ENCODE peak calls at places on chromosomes 1 and 21, in seven cellular contexts. One of them, this sample, is unnamed.

GRCh38 chr1:228062085-228062791 is 20.3 kb upstream of the ARF1 start:
- DNase-seq in GM04504: no peak
- DNase-seq in upper lobe of right lung: peak; percentile 61
- DNase-seq in cardiac muscle cell: no peak
- DNase-seq in AG08396: no peak
- DNase-seq in HTR-8/SVneo: no peak
- DNase-seq in activated T-cell treated with anti-CD3 and anti-CD28 coated beads for 1 hour: no peak
- DNase-seq in this sample: no peak

GRCh38 chr1:53071167-53071865 is 9.3 kb downstream of the PODN start:
- DNase-seq in GM04504: no peak
- DNase-seq in upper lobe of right lung: no peak
- DNase-seq in cardiac muscle cell: no peak
- DNase-seq in AG08396: no peak
- DNase-seq in HTR-8/SVneo: no peak
- DNase-seq in activated T-cell treated with anti-CD3 and anti-CD28 coated beads for 1 hour: no peak
- DNase-seq in this sample: no peak

GRCh38 chr1:211145944-211146343 is 12.0 kb upstream of the KCNH1 start:
- DNase-seq in GM04504: no peak
- DNase-seq in upper lobe of right lung: no peak
- DNase-seq in cardiac muscle cell: no peak
- DNase-seq in AG08396: no peak
- DNase-seq in HTR-8/SVneo: no peak
- DNase-seq in activated T-cell treated with anti-CD3 and anti-CD28 coated beads for 1 hour: no peak
- DNase-seq in this sample: no peak

GRCh38 chr1:33617451-33617850 is 145.0 kb downstream of the ZSCAN20 start:
- DNase-seq in GM04504: no peak
- DNase-seq in upper lobe of right lung: no peak
- DNase-seq in cardiac muscle cell: no peak
- DNase-seq in AG08396: no peak
- DNase-seq in HTR-8/SVneo: no peak
- DNase-seq in activated T-cell treated with anti-CD3 and anti-CD28 coated beads for 1 hour: no peak
- DNase-seq in this sample: no peak

GRCh38 chr1:58076258-58076657 is 470.3 kb downstream of the OMA1 start:
- DNase-seq in GM04504: no peak
- DNase-seq in upper lobe of right lung: no peak
- DNase-seq in cardiac muscle cell: no peak
- DNase-seq in AG08396: no peak
- DNase-seq in HTR-8/SVneo: no peak
- DNase-seq in activated T-cell treated with anti-CD3 and anti-CD28 coated beads for 1 hour: no peak
- DNase-seq in this sample: no peak

GRCh38 chr1:201215531-201216357 is 25.1 kb downstream of the IGFN1 start:
- DNase-seq in GM04504: no peak
- DNase-seq in upper lobe of right lung: peak; percentile 46
- DNase-seq in cardiac muscle cell: no peak
- DNase-seq in AG08396: no peak
- DNase-seq in HTR-8/SVneo: no peak
- DNase-seq in activated T-cell treated with anti-CD3 and anti-CD28 coated beads for 1 hour: no peak
- DNase-seq in this sample: no peak

GRCh38 chr21:40548134-40548533 is 298.8 kb downstream of the DSCAM start:
- DNase-seq in GM04504: no peak
- DNase-seq in upper lobe of right lung: no peak
- DNase-seq in cardiac muscle cell: no peak
- DNase-seq in AG08396: no peak
- DNase-seq in HTR-8/SVneo: no peak
- DNase-seq in activated T-cell treated with anti-CD3 and anti-CD28 coated beads for 1 hour: no peak
- DNase-seq in this sample: no peak

GRCh38 chr1:82625562-82625961 is 824.8 kb downstream of the ADGRL2 start:
- DNase-seq in GM04504: no peak
- DNase-seq in upper lobe of right lung: no peak
- DNase-seq in cardiac muscle cell: no peak
- DNase-seq in AG08396: no peak
- DNase-seq in HTR-8/SVneo: no peak
- DNase-seq in activated T-cell treated with anti-CD3 and anti-CD28 coated beads for 1 hour: no peak
- DNase-seq in this sample: no peak

GRCh38 chr1:207869859-207870258 is 41.1 kb downstream of the CD34 start:
- DNase-seq in GM04504: no peak
- DNase-seq in upper lobe of right lung: no peak
- DNase-seq in cardiac muscle cell: no peak
- DNase-seq in AG08396: no peak
- DNase-seq in HTR-8/SVneo: no peak
- DNase-seq in activated T-cell treated with anti-CD3 and anti-CD28 coated beads for 1 hour: no peak
- DNase-seq in this sample: no peak

GRCh38 chr21:25966308-25966707 is 204.3 kb downstream of the APP start:
- DNase-seq in GM04504: no peak
- DNase-seq in upper lobe of right lung: no peak
- DNase-seq in cardiac muscle cell: no peak
- DNase-seq in AG08396: no peak
- DNase-seq in HTR-8/SVneo: no peak
- DNase-seq in activated T-cell treated with anti-CD3 and anti-CD28 coated beads for 1 hour: no peak
- DNase-seq in this sample: no peak

GRCh38 chr1:185474440-185475149 is 157.6 kb upstream of the IVNS1ABP start:
- DNase-seq in GM04504: no peak
- DNase-seq in upper lobe of right lung: no peak
- DNase-seq in cardiac muscle cell: no peak
- DNase-seq in AG08396: no peak
- DNase-seq in HTR-8/SVneo: no peak
- DNase-seq in activated T-cell treated with anti-CD3 and anti-CD28 coated beads for 1 hour: no peak
- DNase-seq in this sample: no peak

GRCh38 chr1:153711006-153711405 is 16.8 kb upstream of the INTS3 start:
- DNase-seq in GM04504: no peak
- DNase-seq in upper lobe of right lung: no peak
- DNase-seq in cardiac muscle cell: no peak
- DNase-seq in AG08396: no peak
- DNase-seq in HTR-8/SVneo: no peak
- DNase-seq in activated T-cell treated with anti-CD3 and anti-CD28 coated beads for 1 hour: no peak
- DNase-seq in this sample: no peak

GRCh38 chr1:36863061-36863460 is 171.3 kb downstream of the GRIK3 start:
- DNase-seq in GM04504: no peak
- DNase-seq in upper lobe of right lung: no peak
- DNase-seq in cardiac muscle cell: no peak
- DNase-seq in AG08396: no peak
- DNase-seq in HTR-8/SVneo: no peak
- DNase-seq in activated T-cell treated with anti-CD3 and anti-CD28 coated beads for 1 hour: no peak
- DNase-seq in this sample: no peak

GRCh38 chr1:71521655-71522264 is 440.9 kb upstream of the ZRANB2 start:
- DNase-seq in GM04504: peak; percentile 25
- DNase-seq in upper lobe of right lung: peak; percentile 30
- DNase-seq in cardiac muscle cell: peak; percentile 59
- DNase-seq in AG08396: peak; percentile 18
- DNase-seq in HTR-8/SVneo: no peak
- DNase-seq in activated T-cell treated with anti-CD3 and anti-CD28 coated beads for 1 hour: no peak
- DNase-seq in this sample: no peak

GRCh38 chr1:164601399-164602141 is 42.6 kb downstream of the PBX1 start:
- DNase-seq in GM04504: no peak
- DNase-seq in upper lobe of right lung: no peak
- DNase-seq in cardiac muscle cell: no peak
- DNase-seq in AG08396: no peak
- DNase-seq in HTR-8/SVneo: no peak
- DNase-seq in activated T-cell treated with anti-CD3 and anti-CD28 coated beads for 1 hour: no peak
- DNase-seq in this sample: no peak

GRCh38 chr1:183237046-183237445 is 51.0 kb downstream of the LAMC2 start:
- DNase-seq in GM04504: no peak
- DNase-seq in upper lobe of right lung: no peak
- DNase-seq in cardiac muscle cell: no peak
- DNase-seq in AG08396: no peak
- DNase-seq in HTR-8/SVneo: no peak
- DNase-seq in activated T-cell treated with anti-CD3 and anti-CD28 coated beads for 1 hour: no peak
- DNase-seq in this sample: no peak

GRCh38 chr1:171298696-171299095 is 15.3 kb upstream of the FMO4 start:
- DNase-seq in GM04504: no peak
- DNase-seq in upper lobe of right lung: no peak
- DNase-seq in cardiac muscle cell: no peak
- DNase-seq in AG08396: no peak
- DNase-seq in HTR-8/SVneo: no peak
- DNase-seq in activated T-cell treated with anti-CD3 and anti-CD28 coated beads for 1 hour: no peak
- DNase-seq in this sample: no peak

GRCh38 chr1:31445951-31446350 is 32.9 kb downstream of the SERINC2 start:
- DNase-seq in GM04504: no peak
- DNase-seq in upper lobe of right lung: no peak
- DNase-seq in cardiac muscle cell: no peak
- DNase-seq in AG08396: no peak
- DNase-seq in HTR-8/SVneo: no peak
- DNase-seq in activated T-cell treated with anti-CD3 and anti-CD28 coated beads for 1 hour: no peak
- DNase-seq in this sample: no peak

GRCh38 chr1:93021539-93022134 is 57.4 kb upstream of the MTF2 start:
- DNase-seq in GM04504: no peak
- DNase-seq in upper lobe of right lung: no peak
- DNase-seq in cardiac muscle cell: peak; percentile 32
- DNase-seq in AG08396: peak; percentile 40
- DNase-seq in HTR-8/SVneo: peak; percentile 52
- DNase-seq in activated T-cell treated with anti-CD3 and anti-CD28 coated beads for 1 hour: no peak
- DNase-seq in this sample: no peak

GRCh38 chr1:240492832-240493440 is 119.0 kb downstream of the GREM2 start:
- DNase-seq in GM04504: no peak
- DNase-seq in upper lobe of right lung: no peak
- DNase-seq in cardiac muscle cell: peak; percentile 57
- DNase-seq in AG08396: no peak
- DNase-seq in HTR-8/SVneo: no peak
- DNase-seq in activated T-cell treated with anti-CD3 and anti-CD28 coated beads for 1 hour: no peak
- DNase-seq in this sample: no peak

GRCh38 chr1:220221670-220222069 is 50.6 kb downstream of the RAB3GAP2 start:
- DNase-seq in GM04504: no peak
- DNase-seq in upper lobe of right lung: no peak
- DNase-seq in cardiac muscle cell: no peak
- DNase-seq in AG08396: no peak
- DNase-seq in HTR-8/SVneo: no peak
- DNase-seq in activated T-cell treated with anti-CD3 and anti-CD28 coated beads for 1 hour: no peak
- DNase-seq in this sample: no peak

GRCh38 chr1:245383396-245384330 is 228.9 kb downstream of the KIF26B start:
- DNase-seq in GM04504: no peak
- DNase-seq in upper lobe of right lung: no peak
- DNase-seq in cardiac muscle cell: no peak
- DNase-seq in AG08396: no peak
- DNase-seq in HTR-8/SVneo: no peak
- DNase-seq in activated T-cell treated with anti-CD3 and anti-CD28 coated beads for 1 hour: no peak
- DNase-seq in this sample: no peak

GRCh38 chr1:247338723-247339270 is 7.1 kb upstream of the ZNF496 start:
- DNase-seq in GM04504: no peak
- DNase-seq in upper lobe of right lung: no peak
- DNase-seq in cardiac muscle cell: no peak
- DNase-seq in AG08396: peak; percentile 58
- DNase-seq in HTR-8/SVneo: no peak
- DNase-seq in activated T-cell treated with anti-CD3 and anti-CD28 coated beads for 1 hour: no peak
- DNase-seq in this sample: no peak

GRCh38 chr1:236315092-236315491 is 33.3 kb upstream of the ERO1B start:
- DNase-seq in GM04504: no peak
- DNase-seq in upper lobe of right lung: no peak
- DNase-seq in cardiac muscle cell: no peak
- DNase-seq in AG08396: no peak
- DNase-seq in HTR-8/SVneo: no peak
- DNase-seq in activated T-cell treated with anti-CD3 and anti-CD28 coated beads for 1 hour: no peak
- DNase-seq in this sample: no peak

GRCh38 chr1:216917039-216917438 is 193.8 kb upstream of the ESRRG start:
- DNase-seq in GM04504: no peak
- DNase-seq in upper lobe of right lung: no peak
- DNase-seq in cardiac muscle cell: peak; percentile 52
- DNase-seq in AG08396: no peak
- DNase-seq in HTR-8/SVneo: no peak
- DNase-seq in activated T-cell treated with anti-CD3 and anti-CD28 coated beads for 1 hour: no peak
- DNase-seq in this sample: no peak

GRCh38 chr21:33951276-33952178 is 35.9 kb upstream of the ATP5PO start:
- DNase-seq in GM04504: no peak
- DNase-seq in upper lobe of right lung: no peak
- DNase-seq in cardiac muscle cell: no peak
- DNase-seq in AG08396: no peak
- DNase-seq in HTR-8/SVneo: no peak
- DNase-seq in activated T-cell treated with anti-CD3 and anti-CD28 coated beads for 1 hour: no peak
- DNase-seq in this sample: no peak

GRCh38 chr1:235063068-235063765 is 65.4 kb downstream of the TOMM20 start:
- DNase-seq in GM04504: no peak
- DNase-seq in upper lobe of right lung: peak; percentile 40
- DNase-seq in cardiac muscle cell: no peak
- DNase-seq in AG08396: no peak
- DNase-seq in HTR-8/SVneo: no peak
- DNase-seq in activated T-cell treated with anti-CD3 and anti-CD28 coated beads for 1 hour: no peak
- DNase-seq in this sample: no peak

GRCh38 chr1:243313635-243314536 is 58.0 kb downstream of the SDCCAG8 start:
- DNase-seq in GM04504: no peak
- DNase-seq in upper lobe of right lung: no peak
- DNase-seq in cardiac muscle cell: no peak
- DNase-seq in AG08396: no peak
- DNase-seq in HTR-8/SVneo: no peak
- DNase-seq in activated T-cell treated with anti-CD3 and anti-CD28 coated beads for 1 hour: no peak
- DNase-seq in this sample: no peak

GRCh38 chr1:181192277-181192676 is 103.8 kb downstream of the IER5 start:
- DNase-seq in GM04504: no peak
- DNase-seq in upper lobe of right lung: no peak
- DNase-seq in cardiac muscle cell: no peak
- DNase-seq in AG08396: no peak
- DNase-seq in HTR-8/SVneo: no peak
- DNase-seq in activated T-cell treated with anti-CD3 and anti-CD28 coated beads for 1 hour: no peak
- DNase-seq in this sample: no peak

GRCh38 chr21:41316641-41317392 is at the start of gene FAM3B:
- DNase-seq in GM04504: no peak
- DNase-seq in upper lobe of right lung: peak; percentile 78
- DNase-seq in cardiac muscle cell: peak; percentile 46
- DNase-seq in AG08396: no peak
- DNase-seq in HTR-8/SVneo: no peak
- DNase-seq in activated T-cell treated with anti-CD3 and anti-CD28 coated beads for 1 hour: no peak
- DNase-seq in this sample: no peak

GRCh38 chr1:8970870-8971337 is 25.2 kb downstream of the CA6 start:
- DNase-seq in GM04504: no peak
- DNase-seq in upper lobe of right lung: no peak
- DNase-seq in cardiac muscle cell: no peak
- DNase-seq in AG08396: no peak
- DNase-seq in HTR-8/SVneo: no peak
- DNase-seq in activated T-cell treated with anti-CD3 and anti-CD28 coated beads for 1 hour: no peak
- DNase-seq in this sample: no peak

GRCh38 chr1:115712911-115713609 is 55.5 kb downstream of the CASQ2 start:
- DNase-seq in GM04504: no peak
- DNase-seq in upper lobe of right lung: no peak
- DNase-seq in cardiac muscle cell: no peak
- DNase-seq in AG08396: no peak
- DNase-seq in HTR-8/SVneo: no peak
- DNase-seq in activated T-cell treated with anti-CD3 and anti-CD28 coated beads for 1 hour: no peak
- DNase-seq in this sample: no peak

GRCh38 chr21:41678944-41679343 is 87.9 kb downstream of the RIPK4 start:
- DNase-seq in GM04504: peak; percentile 96
- DNase-seq in upper lobe of right lung: peak; percentile 95
- DNase-seq in cardiac muscle cell: peak; percentile 92
- DNase-seq in AG08396: peak; percentile 92
- DNase-seq in HTR-8/SVneo: peak; percentile 98
- DNase-seq in activated T-cell treated with anti-CD3 and anti-CD28 coated beads for 1 hour: no peak
- DNase-seq in this sample: no peak

GRCh38 chr1:6822530-6823359 is 37.5 kb downstream of the CAMTA1 start:
- DNase-seq in GM04504: no peak
- DNase-seq in upper lobe of right lung: no peak
- DNase-seq in cardiac muscle cell: peak; percentile 33
- DNase-seq in AG08396: no peak
- DNase-seq in HTR-8/SVneo: no peak
- DNase-seq in activated T-cell treated with anti-CD3 and anti-CD28 coated beads for 1 hour: no peak
- DNase-seq in this sample: no peak

GRCh38 chr1:91400133-91400725 is 4.4 kb downstream of the HFM1 start:
- DNase-seq in GM04504: no peak
- DNase-seq in upper lobe of right lung: no peak
- DNase-seq in cardiac muscle cell: no peak
- DNase-seq in AG08396: no peak
- DNase-seq in HTR-8/SVneo: no peak
- DNase-seq in activated T-cell treated with anti-CD3 and anti-CD28 coated beads for 1 hour: no peak
- DNase-seq in this sample: no peak

GRCh38 chr1:241527146-241527545 is 5.0 kb upstream of the KMO start:
- DNase-seq in GM04504: no peak
- DNase-seq in upper lobe of right lung: no peak
- DNase-seq in cardiac muscle cell: no peak
- DNase-seq in AG08396: no peak
- DNase-seq in HTR-8/SVneo: no peak
- DNase-seq in activated T-cell treated with anti-CD3 and anti-CD28 coated beads for 1 hour: no peak
- DNase-seq in this sample: no peak

GRCh38 chr1:232837085-232837484 is 31.9 kb downstream of the MAP10 start:
- DNase-seq in GM04504: no peak
- DNase-seq in upper lobe of right lung: no peak
- DNase-seq in cardiac muscle cell: no peak
- DNase-seq in AG08396: no peak
- DNase-seq in HTR-8/SVneo: peak; percentile 7
- DNase-seq in activated T-cell treated with anti-CD3 and anti-CD28 coated beads for 1 hour: no peak
- DNase-seq in this sample: no peak

GRCh38 chr1:9238550-9238949 is 4.0 kb downstream of the H6PD start:
- DNase-seq in GM04504: no peak
- DNase-seq in upper lobe of right lung: no peak
- DNase-seq in cardiac muscle cell: no peak
- DNase-seq in AG08396: no peak
- DNase-seq in HTR-8/SVneo: no peak
- DNase-seq in activated T-cell treated with anti-CD3 and anti-CD28 coated beads for 1 hour: no peak
- DNase-seq in this sample: no peak

This sample was measured in T-helper 9 cell.